ENCODE peak calls at places on chromosomes 11 and 22, in four cellular contexts. F, U, K and H are unnamed samples.

GRCh38 chr11:103792981-103793468 is 243.4 kb upstream of the DDI1 start:
- DNase-seq in U (no peak), K (no peak), F (no peak), H (no peak)

GRCh38 chr22:22044153-22044552 is 61.6 kb upstream of the TOP3B start:
- DNase-seq in F (no peak), U (no peak), K (no peak), H (no peak)

GRCh38 chr11:65019824-65020223 is 5.9 kb downstream of the ARL2 start:
- DNase-seq in F (no peak), U (no peak), K (peak), H (no peak)

GRCh38 chr11:15073361-15074205 is at the start of gene CALCB:
- DNase-seq in U (no peak), F (no peak), K (no peak), H (peak)

GRCh38 chr22:32991353-32992115 is 66.6 kb downstream of the SYN3 start:
- DNase-seq in U (no peak), K (no peak), F (no peak), H (no peak)

GRCh38 chr11:103659743-103660142 is 376.7 kb upstream of the DDI1 start:
- DNase-seq in U (no peak), F (no peak), K (no peak), H (no peak)

GRCh38 chr11:7332962-7333361 is 81.3 kb downstream of the SYT9 start:
- DNase-seq in F (no peak), U (no peak), K (no peak), H (no peak)

GRCh38 chr11:69116671-69117070 is 39.1 kb upstream of the SMIM38 start:
- DNase-seq in U (no peak), F (no peak), K (no peak), H (no peak)

GRCh38 chr11:125871391-125872137 is 15.9 kb upstream of the HYLS1 start:
- DNase-seq in F (no peak), K (peak), U (peak), H (peak)

GRCh38 chr11:76250520-76251222 is 44.4 kb upstream of the WNT11 start:
- DNase-seq in U (no peak), K (no peak), F (no peak), H (no peak)

GRCh38 chr11:20632169-20632532 is 32.7 kb downstream of the SLC6A5 start:
- DNase-seq in U (no peak), F (no peak), K (no peak), H (no peak)

GRCh38 chr22:49543876-49544275 is 283.8 kb downstream of the BRD1 start:
- DNase-seq in U (no peak), K (no peak), F (no peak), H (no peak)

GRCh38 chr11:124219126-124219525 is 21.8 kb upstream of the OR8G1 start:
- DNase-seq in U (no peak), K (no peak), F (no peak), H (no peak)

GRCh38 chr22:30210235-30210831 is 36.2 kb downstream of the LIF start:
- DNase-seq in F (no peak), U (no peak), K (peak), H (no peak)

GRCh38 chr11:132803436-132803835 is 728.9 kb downstream of the OPCML start:
- DNase-seq in K (no peak), F (no peak), U (no peak), H (no peak)

GRCh38 chr11:85167471-85167870 is 459.7 kb downstream of the DLG2 start:
- DNase-seq in U (no peak), F (no peak), K (no peak), H (no peak)

GRCh38 chr22:47842119-47842518 is 1079.7 kb downstream of the TBC1D22A start:
- DNase-seq in U (no peak), F (no peak), K (no peak), H (peak)

GRCh38 chr22:44368611-44369010 is 55.9 kb upstream of the SHISAL1 start:
- DNase-seq in U (no peak), K (no peak), F (no peak), H (no peak)

GRCh38 chr11:8354622-8355417 is 91.1 kb upstream of the LMO1 start:
- DNase-seq in U (no peak), F (no peak), K (no peak), H (no peak)

GRCh38 chr11:47408598-47409439 is 429 bp downstream of the SLC39A13 start:
- DNase-seq in K (no peak), F (no peak), U (no peak), H (peak)

GRCh38 chr11:11478021-11478420 is 125.0 kb upstream of the CSNK2A3 start:
- DNase-seq in K (no peak), F (no peak), U (no peak), H (no peak)

GRCh38 chr11:47538741-47539575 is 14.0 kb downstream of the CELF1 start:
- DNase-seq in U (no peak), K (no peak), F (no peak), H (no peak)

GRCh38 chr11:14075679-14076078 is 113.2 kb downstream of the SPON1 start:
- DNase-seq in K (no peak), U (no peak), F (no peak), H (no peak)

GRCh38 chr11:13262096-13262495 is 15.5 kb upstream of the BMAL1 start:
- DNase-seq in K (no peak), F (no peak), U (no peak), H (no peak)

GRCh38 chr11:122632178-122632824 is 23.2 kb upstream of the UBASH3B start:
- DNase-seq in K (no peak), U (no peak), F (no peak), H (no peak)

GRCh38 chr22:23245045-23245798 is 64.9 kb downstream of the BCR start:
- DNase-seq in U (peak), K (no peak), F (no peak), H (no peak)

GRCh38 chr11:11411401-11411985 is 58.4 kb upstream of the CSNK2A3 start:
- DNase-seq in K (no peak), U (no peak), F (no peak), H (no peak)

GRCh38 chr11:46655631-46656030 is 38.3 kb downstream of the ATG13 start:
- DNase-seq in K (no peak), F (no peak), U (no peak), H (no peak)

GRCh38 chr11:112096194-112096593 is 9.5 kb downstream of the SDHD start:
- DNase-seq in F (no peak), K (no peak), U (no peak), H (no peak)

GRCh38 chr11:2975594-2975993 is 16.5 kb downstream of the NAP1L4 start:
- DNase-seq in F (no peak), U (peak), K (peak), H (no peak)

DNA sequence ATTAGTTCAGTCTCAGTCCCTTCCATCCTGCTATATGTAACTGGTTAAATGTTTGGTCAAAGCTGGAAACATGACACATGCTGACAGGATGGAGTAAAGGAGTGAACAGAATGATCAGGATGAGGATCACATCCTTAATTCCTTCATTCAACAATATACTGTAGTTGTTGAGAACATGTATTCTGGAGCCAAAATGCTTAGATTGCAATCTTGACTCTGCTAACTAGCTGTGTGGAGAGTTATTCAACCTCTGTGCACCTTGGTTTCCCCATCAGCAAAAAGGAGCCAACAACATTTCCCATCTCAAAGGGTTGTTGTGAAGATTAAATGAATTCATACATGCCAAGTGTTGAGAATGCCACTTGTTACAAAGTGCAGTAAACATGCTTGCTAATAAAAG is 12.8 kb downstream of the ENTHD1 start:
- DNase-seq in F (no peak), U (no peak), K (no peak), H (no peak)
- TF ChIP-seq JUN in F (no peak), U (no peak), K (no peak), H (no peak)

GRCh38 chr22:36778020-36778419 is 2.1 kb upstream of the IFT27 start:
- DNase-seq in K (no peak), U (no peak), F (no peak), H (no peak)

GRCh38 chr22:36773935-36774334 is 2.0 kb downstream of the IFT27 start:
- DNase-seq in U (no peak), K (no peak), F (no peak), H (no peak)

GRCh38 chr22:36776722-36777121 is 803 bp upstream of the IFT27 start:
- DNase-seq in F (no peak), K (no peak), U (no peak), H (no peak)

GRCh38 chr22:36775966-36776669 is at the start of gene IFT27:
- DNase-seq in U (peak), F (peak), K (peak), H (peak)

GRCh38 chr22:36775589-36775965 is 342 bp downstream of the IFT27 start:
- DNase-seq in U (no peak), F (no peak), K (no peak), H (no peak)
- TF ChIP-seq CREB1 in U (no peak), F (no peak), K (no peak), H (no peak)

DNA sequence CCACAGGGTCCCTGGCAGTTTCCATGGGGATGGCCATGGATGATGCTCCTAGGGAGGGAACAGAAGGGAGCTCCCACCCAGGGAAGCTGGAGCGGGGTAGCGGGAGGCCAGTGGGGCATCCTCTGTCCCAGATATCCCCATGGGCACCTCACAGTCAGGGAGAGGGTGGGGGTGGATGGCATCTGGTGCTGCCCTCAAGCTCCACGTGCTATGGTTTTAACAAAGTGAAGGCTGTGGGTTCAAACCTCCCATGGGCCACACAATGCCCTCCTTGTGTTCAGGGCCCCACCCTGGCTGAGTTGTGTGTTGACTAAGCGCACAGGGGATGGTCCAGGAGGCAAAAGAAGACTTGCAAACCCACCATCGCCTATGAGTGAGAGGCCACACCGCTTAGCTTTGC is 266.3 kb downstream of the BUD13 start:
- DNase-seq in K (no peak), F (no peak), U (no peak), H (no peak)
- TF ChIP-seq JUN in K (no peak), F (no peak), U (no peak), H (no peak)

DNA sequence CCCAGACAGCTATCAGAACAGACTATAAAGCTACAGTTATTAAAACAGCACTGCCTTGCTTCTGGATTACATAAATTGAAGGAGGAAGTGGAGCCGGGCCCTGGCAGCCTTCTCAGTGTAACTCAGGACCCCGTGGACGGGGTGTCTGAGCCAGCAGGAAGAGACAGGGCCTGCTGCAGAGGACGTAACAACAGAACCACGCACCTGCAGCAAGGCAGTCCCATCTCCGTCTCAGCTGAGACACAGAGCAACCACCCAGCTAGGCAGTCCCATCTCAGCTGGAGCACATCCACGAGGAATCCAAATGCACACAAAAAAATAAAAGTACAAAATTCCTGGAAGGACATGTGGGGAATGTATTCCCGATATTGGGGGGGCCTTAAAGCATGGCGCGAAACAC is 17.1 kb upstream of the KRTAP5-6 start:
- DNase-seq in K (no peak), F (no peak), U (no peak), H (no peak)
- TF ChIP-seq CREB1 in K (no peak), F (no peak), U (no peak), H (no peak)

DNA sequence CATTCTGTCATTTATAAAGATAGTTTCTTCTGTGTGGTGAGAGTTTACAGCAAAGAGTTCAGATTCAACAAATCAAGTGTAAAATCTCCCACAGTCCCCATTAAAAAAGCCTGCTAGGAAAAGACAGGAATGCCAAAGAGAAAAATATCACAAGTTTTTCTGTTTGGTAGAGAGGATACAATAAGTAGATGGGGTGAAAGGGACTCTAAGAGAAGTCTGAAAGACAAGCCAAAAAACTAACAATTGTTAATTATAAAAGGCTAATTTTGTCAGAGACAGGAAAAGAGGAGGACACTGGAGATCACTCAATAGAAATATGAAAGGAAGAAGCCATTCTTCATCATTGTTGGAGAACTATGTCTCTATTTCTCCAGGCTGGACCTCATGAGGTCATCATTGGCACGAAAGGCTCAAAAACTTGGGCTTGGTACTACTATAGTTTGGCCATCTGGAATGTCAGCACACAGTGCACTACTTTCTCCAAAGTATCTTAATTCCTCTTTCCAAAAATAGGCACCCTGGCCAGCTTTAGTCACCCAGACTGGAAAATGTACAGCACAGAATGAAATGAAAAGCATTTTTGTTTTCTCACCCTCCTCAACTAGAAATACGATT is 512 bp upstream of the SOX6 start:
- DNase-seq in U (no peak), F (no peak), K (no peak), H (no peak)
- TF ChIP-seq JUN in U (no peak), F (no peak), K (no peak), H (no peak)

DNA sequence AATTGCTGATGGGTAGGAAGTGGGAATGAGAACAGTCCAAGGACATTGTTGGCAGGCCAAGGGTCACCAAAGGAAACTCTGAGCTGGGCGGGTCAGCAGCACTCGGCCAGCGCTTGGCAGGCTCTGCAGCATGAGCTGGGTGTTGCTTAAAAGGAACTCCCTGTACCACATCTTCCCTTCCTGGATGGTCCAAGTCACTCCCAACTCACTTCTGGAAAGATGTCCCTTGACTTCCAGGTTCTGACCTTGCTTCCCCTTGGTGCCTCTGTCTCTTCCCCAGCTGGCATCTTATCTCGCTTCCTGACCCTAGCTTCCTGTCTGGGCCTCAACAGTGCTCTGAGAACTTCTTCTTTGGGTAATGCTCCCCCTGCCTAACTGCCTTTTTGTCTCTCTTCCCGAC is 24.8 kb upstream of the SWAP70 start:
- DNase-seq in F (no peak), K (no peak), U (no peak), H (no peak)
- TF ChIP-seq CREB1 in F (no peak), K (no peak), U (no peak), H (no peak)

DNA sequence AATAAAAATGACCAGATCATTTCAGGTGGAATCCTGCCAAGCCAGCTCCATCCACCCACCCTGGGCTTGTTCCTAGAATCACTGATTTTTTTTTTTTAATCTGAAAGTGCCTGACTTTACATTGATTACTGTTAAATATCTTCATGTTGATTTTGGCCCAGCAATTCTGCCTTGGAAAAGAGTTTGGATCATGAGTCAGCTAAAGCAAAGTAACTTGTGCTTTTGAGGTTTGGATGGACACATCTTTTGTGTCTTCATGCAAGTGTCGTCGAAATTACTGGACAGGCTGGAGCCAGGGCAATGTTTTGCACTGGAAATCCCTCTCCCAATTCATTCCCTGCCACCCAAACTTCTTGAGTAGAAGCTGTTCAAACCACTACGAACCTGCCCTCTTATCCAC is 164.0 kb upstream of the SYT13 start:
- DNase-seq in U (no peak), K (no peak), F (no peak), H (no peak)
- TF ChIP-seq JUN in U (no peak), K (no peak), F (no peak), H (no peak)

GRCh38 chr11:120182357-120182756 is 28.5 kb upstream of the OAF start:
- DNase-seq in U (no peak), K (no peak), F (no peak), H (no peak)
- TF ChIP-seq CREB1 in U (no peak), K (no peak), F (no peak), H (no peak)

GRCh38 chr11:70394211-70394950 is 3.9 kb upstream of the CTTN start:
- DNase-seq in U (no peak), K (no peak), F (no peak), H (no peak)

GRCh38 chr11:70399681-70400112 is 1.4 kb downstream of the CTTN start:
- DNase-seq in F (no peak), K (peak), U (peak), H (peak)

GRCh38 chr11:70398834-70399680 is 728 bp downstream of the CTTN start:
- DNase-seq in U (no peak), K (no peak), F (no peak), H (no peak)

GRCh38 chr11:70397983-70398833 is at the start of gene CTTN:
- DNase-seq in F (peak), U (peak), K (peak), H (peak)

DNA sequence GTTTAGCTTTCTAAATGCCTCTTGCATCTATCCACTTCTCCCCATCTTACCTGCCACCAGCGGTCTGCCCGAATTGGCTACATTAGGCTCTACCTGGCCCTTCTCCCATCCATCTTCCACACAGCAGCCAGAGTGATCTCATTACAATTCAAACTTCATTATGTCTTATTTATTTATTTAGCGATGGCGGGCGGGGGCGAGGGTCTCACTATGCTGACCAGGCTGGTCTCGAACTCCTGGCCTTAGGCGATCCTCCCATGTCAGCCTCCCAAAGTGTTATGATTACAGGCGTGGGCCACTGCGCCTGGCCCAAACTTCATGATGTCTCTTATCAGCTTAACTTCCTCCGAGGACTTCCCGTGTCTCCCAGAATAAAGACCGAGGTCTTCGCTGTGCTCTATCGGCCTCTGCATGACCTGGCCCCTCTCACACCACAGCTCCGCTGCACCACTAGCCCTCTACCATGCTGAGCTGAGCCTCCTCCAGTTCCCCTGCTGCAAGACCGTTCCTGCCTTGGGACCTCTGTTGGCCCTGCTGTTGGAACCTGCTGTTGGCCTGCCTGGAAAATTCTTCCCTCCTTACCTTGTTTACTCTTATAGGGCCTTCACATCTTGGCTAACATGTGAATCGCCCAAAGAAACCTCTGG is 870 bp upstream of the CTTN start:
- DNase-seq in U (peak), K (peak), F (no peak), H (peak)
- TF ChIP-seq JUN in U (no peak), K (no peak), F (no peak), H (no peak)

GRCh38 chr22:20247608-20248171 is 20.4 kb downstream of the RTN4R start:
- DNase-seq in F (no peak), K (no peak), U (no peak), H (no peak)

GRCh38 chr22:20244744-20245576 is 23.2 kb downstream of the RTN4R start:
- DNase-seq in K (no peak), F (no peak), U (peak), H (no peak)

GRCh38 chr22:20247010-20247505 is 21.1 kb downstream of the RTN4R start:
- DNase-seq in U (peak), K (no peak), F (no peak), H (peak)

GRCh38 chr22:20245577-20246367 is 22.3 kb downstream of the RTN4R start:
- DNase-seq in K (no peak), F (no peak), U (no peak), H (no peak)

GRCh38 chr22:20246368-20247009 is 21.6 kb downstream of the RTN4R start:
- DNase-seq in U (no peak), K (no peak), F (no peak), H (peak)
- TF ChIP-seq CREB1 in U (no peak), K (no peak), F (no peak), H (no peak)